ENCODE peak calls at places on chromosomes 7 and 10, in five cellular contexts. E is HEK293T, O is GM12878, B is K562, P is SK-N-SH. H is an unnamed sample.

GRCh38 chr10:97385565-97385964 is 15.6 kb downstream of the RRP12 start:
- DNase-seq in E (no peak), O (no peak), B (no peak), P (no peak), H (no peak)

GRCh38 chr10:103761075-103761920 is 94.1 kb downstream of the SH3PXD2A start:
- DNase-seq in O (no peak), E (no peak), B (no peak), P (no peak), H (no peak)

GRCh38 chr10:11555556-11555955 is 55.9 kb downstream of the USP6NL start:
- DNase-seq in P (no peak), B (no peak), E (no peak), O (no peak), H (no peak)

GRCh38 chr10:91378061-91378460 is 32.1 kb upstream of the HECTD2 start:
- DNase-seq in P (peak; percentile 43), O (no peak), E (no peak), B (no peak), H (no peak)

GRCh38 chr7:32023353-32023752 is 46.9 kb downstream of the PDE1C start:
- DNase-seq in E (no peak), P (no peak), O (no peak), B (no peak), H (no peak)

GRCh38 chr10:126705951-126706565 is 35.6 kb upstream of the C10orf90 start:
- DNase-seq in O (no peak), E (no peak), P (no peak), B (no peak), H (no peak)

GRCh38 chr10:56319386-56319785 is 41.7 kb downstream of the ZWINT start:
- DNase-seq in B (no peak), E (no peak), O (peak; percentile 57), P (no peak), H (no peak)

GRCh38 chr10:98664329-98665042 is 217.8 kb upstream of the HPS1 start:
- DNase-seq in P (peak; percentile 20), E (peak; percentile 73), B (peak; percentile 50), O (peak; percentile 3), H (peak; percentile 34)

GRCh38 chr10:92729886-92730285 is 40.1 kb downstream of the HHEX start:
- DNase-seq in P (no peak), O (peak; percentile 35), E (no peak), B (no peak), H (no peak)

GRCh38 chr10:51999089-51999488 is 299.7 kb upstream of the CSTF2T start:
- DNase-seq in B (no peak), E (no peak), P (peak; percentile 12), O (no peak), H (no peak)

GRCh38 chr10:21424511-21424910 is 101.0 kb downstream of the SKIDA1 start:
- DNase-seq in B (no peak), P (no peak), E (no peak), O (no peak), H (no peak)

GRCh38 chr10:128147064-128147463 is 20.8 kb upstream of the MKI67 start:
- DNase-seq in E (no peak), P (no peak), O (peak; percentile 45), B (no peak), H (no peak)

GRCh38 chr10:17533731-17534130 is 79.3 kb upstream of the ST8SIA6 start:
- DNase-seq in E (no peak), P (no peak), B (no peak), O (no peak), H (no peak)

GRCh38 chr7:134811798-134812197 is 32.4 kb downstream of the CALD1 start:
- DNase-seq in E (no peak), O (no peak), P (no peak), B (no peak), H (no peak)

GRCh38 chr7:76191783-76192240 is 9.9 kb upstream of the SRRM3 start:
- DNase-seq in E (peak; percentile 67), P (peak; percentile 72), O (no peak), B (peak; percentile 62), H (peak; percentile 46)

GRCh38 chr10:104735469-104735868 is 94.4 kb downstream of the SORCS3 start:
- DNase-seq in P (peak; percentile 64), E (no peak), O (no peak), B (no peak), H (no peak)

GRCh38 chr10:59839576-59839975 is 66.8 kb downstream of the CCDC6 start:
- DNase-seq in O (no peak), P (no peak), E (no peak), B (no peak), H (no peak)

GRCh38 chr10:116770281-116770680 is 27.9 kb upstream of the HSPA12A start:
- DNase-seq in P (no peak), B (no peak), E (no peak), O (no peak), H (no peak)

GRCh38 chr10:133315847-133316246 is 7.1 kb downstream of the ZNF511 start:
- DNase-seq in O (no peak), E (no peak), B (no peak), P (no peak), H (peak; percentile 27)

GRCh38 chr7:8211725-8212096 is 50.3 kb downstream of the ICA1 start:
- DNase-seq in O (no peak), P (no peak), B (no peak), E (no peak), H (no peak)

GRCh38 chr7:151378011-151378410 is 31.8 kb downstream of the WDR86 start:
- DNase-seq in B (no peak), O (no peak), E (no peak), P (no peak), H (no peak)

GRCh38 chr7:41005381-41005901 is 697.4 kb downstream of the INHBA start:
- DNase-seq in P (no peak), B (no peak), E (no peak), O (no peak), H (no peak)

GRCh38 chr10:103549349-103549685 is 55.8 kb downstream of the NEURL1 start:
- DNase-seq in P (peak; percentile 3), E (no peak), O (no peak), B (no peak), H (no peak)

GRCh38 chr7:27134392-27134791 is 3.8 kb upstream of the HOXA4 start:
- DNase-seq in O (peak; percentile 19), P (no peak), B (no peak), E (no peak), H (peak; percentile 40)

GRCh38 chr7:9488555-9488954 is 1055.1 kb downstream of the NXPH1 start:
- DNase-seq in P (no peak), B (no peak), O (no peak), E (no peak), H (no peak)
- TF ChIP-seq FOXM1 in P (no peak), B (no peak), O (no peak), E (no peak), H (no peak)

DNA sequence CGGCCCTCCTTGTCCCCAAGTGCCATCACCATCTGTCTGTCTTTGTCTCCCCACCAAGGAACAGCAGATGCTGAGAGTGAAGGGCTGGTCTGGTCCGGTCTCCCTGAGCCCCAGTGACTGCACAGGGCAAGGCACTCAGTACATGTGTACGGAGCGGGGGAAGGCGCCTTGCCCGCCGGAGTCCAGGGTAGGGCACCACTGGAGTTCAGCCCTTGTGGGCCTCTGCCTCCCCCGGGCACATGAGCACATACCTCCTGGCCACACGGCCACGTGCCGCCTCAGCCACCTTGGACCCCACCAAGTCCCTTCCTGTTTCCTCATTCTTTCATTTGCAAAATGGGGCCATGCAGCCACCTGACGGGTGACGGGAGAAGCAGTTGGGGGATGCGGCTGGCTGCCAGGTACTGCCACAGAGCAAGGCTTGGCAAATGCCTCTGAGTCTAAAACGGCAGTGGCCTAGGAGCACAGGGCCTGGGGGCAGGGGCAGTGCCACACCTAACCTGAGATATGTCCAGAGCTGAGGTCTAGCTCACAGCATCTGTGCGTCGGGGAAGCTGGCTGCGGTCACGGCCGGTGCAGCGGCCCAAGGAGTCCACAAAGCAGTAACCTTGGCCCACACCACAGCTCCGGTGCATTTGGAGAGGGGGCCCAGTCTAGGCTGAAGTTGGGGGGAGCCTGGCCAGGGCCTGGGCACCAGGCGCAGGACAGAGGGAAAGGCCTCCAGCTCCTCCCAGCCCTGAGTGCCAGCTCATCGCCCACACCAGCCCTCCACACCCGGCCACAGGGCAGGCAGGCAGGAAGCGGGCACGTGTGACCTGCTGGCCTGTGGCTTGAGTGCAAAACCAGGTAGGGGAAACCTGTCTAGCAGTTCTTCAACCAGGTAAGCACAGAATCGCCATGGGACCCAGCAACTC is 5.2 kb downstream of the ADAP1 start:
- DNase-seq in E (no peak), P (peak; percentile 29), O (no peak), B (no peak), H (no peak)
- TF ChIP-seq FOXM1 in E (no peak), P (no peak), O (no peak), B (no peak), H (no peak)

DNA sequence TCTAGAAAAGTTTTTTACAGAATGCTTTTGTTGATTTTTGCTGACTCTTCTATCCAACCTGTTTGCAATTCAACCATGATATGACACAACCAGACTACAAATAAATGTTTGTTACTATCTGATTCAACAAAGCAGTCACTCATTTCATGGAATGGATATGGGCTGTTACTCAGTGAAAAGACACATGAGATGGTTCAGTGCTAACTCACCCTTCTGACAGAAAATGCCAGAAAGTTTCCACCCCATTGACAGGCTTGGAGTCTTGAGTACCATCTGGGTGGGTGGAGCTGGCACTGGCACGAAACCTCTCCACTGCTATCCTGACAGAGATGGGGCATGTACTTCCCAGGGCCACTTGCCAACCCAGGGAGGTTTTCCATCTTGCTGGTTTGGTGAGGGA is 39.5 kb downstream of the RBM28 start:
- DNase-seq in B (no peak), P (no peak), O (no peak), E (no peak), H (no peak)
- TF ChIP-seq FOXM1 in B (no peak), P (no peak), O (no peak), E (no peak), H (no peak)

GRCh38 chr10:24303522-24304310 is 94.8 kb downstream of the KIAA1217 start:
- DNase-seq in P (no peak), O (no peak), E (no peak), B (no peak), H (no peak)

GRCh38 chr10:24307696-24308476 is 98.9 kb downstream of the KIAA1217 start:
- DNase-seq in O (no peak), E (no peak), P (no peak), B (no peak), H (no peak)

GRCh38 chr10:24306507-24306875 is 97.6 kb downstream of the KIAA1217 start:
- DNase-seq in P (no peak), O (no peak), B (no peak), E (no peak), H (no peak)

GRCh38 chr10:24307173-24307572 is 98.2 kb downstream of the KIAA1217 start:
- DNase-seq in O (no peak), E (no peak), B (no peak), P (no peak), H (no peak)

DNA sequence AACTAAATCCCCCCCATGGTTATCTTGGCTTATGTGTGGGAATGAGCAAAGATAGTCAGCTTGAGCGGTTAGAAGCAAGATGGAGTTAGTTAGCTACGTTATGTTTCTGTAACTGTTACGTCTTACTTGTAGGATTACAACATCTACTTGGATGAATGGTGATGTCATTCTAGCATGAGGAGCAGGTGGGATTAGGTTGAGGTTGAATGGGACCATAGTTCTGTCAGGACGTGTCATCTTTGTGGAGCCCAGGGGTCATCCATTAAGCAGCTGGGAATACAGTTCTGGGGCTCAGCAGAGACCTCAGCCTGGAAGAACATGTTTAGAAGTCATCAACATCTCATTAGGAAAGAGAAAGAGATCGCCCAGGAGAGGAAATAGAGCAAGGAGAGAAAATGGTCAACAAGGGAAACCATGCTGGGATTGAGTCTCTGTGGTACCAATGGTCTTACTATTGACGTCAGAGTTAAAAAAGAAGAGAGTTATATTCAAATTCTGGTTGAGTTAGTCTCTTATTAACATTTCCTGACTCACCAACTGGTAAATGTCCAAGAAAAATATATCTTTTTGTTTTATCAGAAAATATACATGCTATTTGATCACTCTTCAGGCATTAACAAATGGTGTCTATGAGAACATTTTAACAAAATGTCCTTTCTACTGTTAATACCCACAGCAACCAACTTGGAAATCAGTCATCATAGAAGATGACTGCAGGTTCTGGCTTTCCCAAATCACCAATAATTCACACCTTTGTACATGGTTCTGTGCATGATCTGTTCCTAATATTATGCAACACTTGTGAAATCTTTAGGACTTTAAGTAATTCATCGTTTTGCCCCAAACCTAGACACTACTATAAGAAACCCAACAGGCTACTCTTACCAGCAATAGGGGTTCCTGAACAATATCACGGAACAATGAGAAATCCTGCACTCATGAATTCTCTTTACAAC is 96.9 kb downstream of the KIAA1217 start:
- DNase-seq in B (no peak), E (no peak), O (no peak), P (no peak), H (no peak)
- TF ChIP-seq FOXM1 in B (no peak), E (no peak), O (no peak), P (no peak), H (no peak)